ENCODE peak calls at places on chromosomes 13 and 19, in five cellular contexts. A is dorsolateral prefrontal cortex, K is substantia nigra, Y is hepatocyte, H is osteoblast. E is an unnamed sample.

GRCh38 chr13:67186985-67187569 is 43.1 kb downstream of the PCDH9 start:
- DNase-seq in Y (no peak), K (no peak), A (no peak), H (no peak), E (no peak)

GRCh38 chr13:110705356-110705825 is 525 bp downstream of the CARS2 start:
- DNase-seq in H (no peak), K (no peak), A (no peak), Y (no peak), E (no peak)

GRCh38 chr13:103066079-103066880 is at the start of gene SLC10A2:
- DNase-seq in Y (no peak), K (no peak), H (no peak), A (no peak), E (no peak)

GRCh38 chr13:102131246-102131645 is 270.6 kb downstream of the FGF14 start:
- DNase-seq in A (no peak), H (no peak), K (no peak), Y (no peak), E (no peak)

GRCh38 chr19:56566904-56567273 is 379 bp upstream of the ZNF470 start:
- DNase-seq in A (no peak), H (peak; percentile 51), Y (peak; percentile 58), K (no peak), E (no peak)

GRCh38 chr19:34332027-34332786 is 32.8 kb upstream of the GPI start:
- DNase-seq in K (no peak), Y (no peak), H (no peak), A (no peak), E (no peak)

GRCh38 chr13:62564770-62565169 is 1149.1 kb upstream of the PCDH20 start:
- DNase-seq in A (no peak), H (no peak), Y (no peak), K (no peak), E (no peak)

GRCh38 chr19:48614436-48615144 is at the start of gene FAM83E:
- DNase-seq in H (peak; percentile 92), K (no peak), Y (peak; percentile 91), A (no peak), E (no peak)

DNA sequence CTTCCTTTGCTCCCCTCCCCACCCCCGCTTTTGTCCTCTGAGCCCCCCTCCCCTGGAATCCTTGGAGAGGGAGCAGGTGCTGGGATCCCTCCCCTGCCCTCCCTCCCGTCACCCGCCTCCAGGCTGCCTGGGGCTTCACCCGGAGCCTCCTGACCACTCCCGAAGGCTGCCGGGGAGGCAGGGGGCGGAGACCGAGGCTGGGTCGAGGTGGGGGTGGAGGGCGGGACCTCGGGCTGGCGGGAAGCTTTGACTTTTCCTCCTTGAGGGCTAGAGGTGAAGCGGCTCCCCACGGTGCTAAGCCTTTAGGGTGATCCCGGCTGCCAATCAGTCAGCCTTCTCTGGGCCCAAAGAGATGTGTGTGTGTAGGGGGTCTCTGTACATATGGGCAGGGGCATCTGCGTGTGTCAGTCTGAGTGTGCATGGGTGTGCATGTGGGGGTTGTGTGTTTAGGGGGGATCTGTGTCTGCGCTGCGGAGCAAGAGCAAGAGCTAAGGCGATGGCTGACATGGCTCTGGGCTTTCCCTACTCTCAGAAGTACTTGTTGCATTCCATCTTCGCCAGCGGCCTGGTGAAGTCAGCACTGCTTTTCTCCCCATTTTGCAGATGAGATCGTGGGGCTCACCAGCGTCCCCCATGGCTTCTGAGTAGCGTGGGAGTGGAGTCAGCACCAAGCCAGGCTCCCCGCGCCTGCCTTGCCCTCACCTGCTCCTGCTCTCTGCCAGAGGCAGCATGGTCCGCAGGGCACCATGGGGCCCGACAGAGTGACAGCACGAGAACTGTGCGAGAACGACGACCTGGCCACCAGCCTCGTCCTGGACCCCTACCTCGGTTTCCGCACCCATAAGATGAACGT is 1.7 kb downstream of the KMT5C start:
- DNase-seq in Y (peak; percentile 91), H (peak; percentile 99), K (no peak), A (peak; percentile 52), E (no peak)
- H3K27ac ChIP-seq in Y (peak overlapping the region; percentile 85), H (no peak overlapping the region), K (peak overlapping the region; percentile 72), A (peak overlapping the region; percentile 97), E (peak overlapping the region; percentile 100)

GRCh38 chr19:45577111-45577905 is 7.3 kb downstream of the OPA3 start:
- DNase-seq in A (no peak), K (no peak), Y (peak; percentile 86), H (peak; percentile 96), E (peak; percentile 91)
- H3K27ac ChIP-seq in A (no peak overlapping the region), K (no peak overlapping the region), Y (peak overlapping the region; percentile 49), H (peak overlapping the region; percentile 72), E (peak overlapping the region; percentile 96)

GRCh38 chr19:17869114-17869608 is 2.6 kb upstream of the SLC5A5 start:
- DNase-seq in Y (no peak), K (no peak), H (peak; percentile 14), A (no peak), E (no peak)

GRCh38 chr19:17873661-17874422 is 2.1 kb downstream of the SLC5A5 start:
- DNase-seq in K (no peak), Y (peak; percentile 69), A (no peak), H (peak; percentile 92), E (no peak)

GRCh38 chr19:17871032-17871877 is 490 bp upstream of the SLC5A5 start:
- DNase-seq in K (no peak), A (no peak), H (peak; percentile 42), Y (no peak), E (no peak)

GRCh38 chr19:17872251-17873001 is 681 bp downstream of the SLC5A5 start:
- DNase-seq in A (no peak), Y (no peak), H (peak; percentile 69), K (no peak), E (no peak)

DNA sequence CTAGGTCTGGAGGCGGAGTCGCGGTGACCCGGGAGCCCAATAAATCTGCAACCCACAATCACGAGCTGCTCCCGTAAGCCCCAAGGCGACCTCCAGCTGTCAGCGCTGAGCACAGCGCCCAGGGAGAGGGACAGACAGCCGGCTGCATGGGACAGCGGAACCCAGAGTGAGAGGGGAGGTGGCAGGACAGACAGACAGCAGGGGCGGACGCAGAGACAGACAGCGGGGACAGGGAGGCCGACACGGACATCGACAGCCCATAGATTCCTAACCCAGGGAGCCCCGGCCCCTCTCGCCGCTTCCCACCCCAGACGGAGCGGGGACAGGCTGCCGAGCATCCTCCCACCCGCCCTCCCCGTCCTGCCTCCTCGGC is at the start of gene SLC5A5:
- DNase-seq in Y (no peak), A (no peak), K (no peak), H (peak; percentile 88), E (no peak)
- H3K27ac ChIP-seq in Y (no peak within 1 kb of the TSS), A (no peak within 1 kb of the TSS), K (no peak within 1 kb of the TSS), H (no peak within 1 kb of the TSS), E (no peak within 1 kb of the TSS)

DNA sequence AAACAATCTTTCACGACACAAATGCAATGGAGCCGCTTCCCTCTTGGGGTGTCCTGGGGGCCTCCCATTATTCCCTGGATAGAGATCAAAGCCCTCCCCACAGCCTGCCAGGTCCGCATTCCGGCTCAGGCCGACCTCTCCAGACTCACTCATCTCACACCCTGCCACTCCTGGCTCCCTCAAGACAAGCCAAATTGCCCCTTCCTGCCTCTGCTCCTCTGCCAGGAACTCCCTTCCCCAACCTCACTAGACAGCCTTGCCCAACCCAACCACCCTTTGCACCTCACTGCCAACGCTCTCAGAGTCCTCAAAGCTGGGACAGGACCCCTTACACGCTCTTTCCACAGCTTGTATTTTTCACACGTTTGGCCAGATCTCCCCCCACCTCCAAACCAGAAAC is 1.5 kb downstream of the ABHD17A start:
- DNase-seq in K (no peak), Y (no peak), A (no peak), H (peak; percentile 92), E (no peak)
- H3K27ac ChIP-seq in K (peak overlapping the region; percentile 98), Y (no peak overlapping the region), A (peak overlapping the region; percentile 90), H (no peak overlapping the region), E (no peak overlapping the region)